ENCODE peak calls at places on chromosome 22, in five cellular contexts. A is activated T-cell treated with anti-CD3 and anti-CD28 coated beads, Interleukin-2, amount 50 U/mL, for 72 hours; H is AG20443; Z is CD4-positive, CD25-positive, alpha-beta regulatory T cell; E is C1 segment of cervical spinal cord. G is an unnamed sample.

GRCh38 chr22:20964799-20965103 is 2.3 kb upstream of the AIFM3 start:
- DNase-seq in A (no peak), H (no peak), Z (no peak), E (no peak), G (no peak)

GRCh38 chr22:40235418-40235817 is 57.7 kb downstream of the TNRC6B start:
- DNase-seq in A (no peak), H (no peak), Z (no peak), E (no peak), G (no peak)

GRCh38 chr22:19039796-19040580 is 82.2 kb downstream of the DGCR2 start:
- DNase-seq in A (no peak), H (no peak), Z (no peak), E (no peak), G (no peak)

GRCh38 chr22:46286006-46286405 is 10.7 kb upstream of the GTSE1 start:
- DNase-seq in A (no peak), H (no peak), Z (no peak), E (no peak), G (no peak)

GRCh38 chr22:35631597-35631996 is 14.5 kb upstream of the MB start:
- DNase-seq in A (peak; percentile 58), H (no peak), Z (no peak), E (no peak), G (no peak)

GRCh38 chr22:49789289-49790141 is 38.2 kb downstream of the BRD1 start:
- DNase-seq in A (peak; percentile 39), H (peak; percentile 88), Z (peak; percentile 34), E (no peak), G (no peak)

GRCh38 chr22:35985361-35985760 is 43.3 kb downstream of the RBFOX2 start:
- DNase-seq in A (no peak), H (no peak), Z (no peak), E (no peak), G (no peak)

GRCh38 chr22:35103756-35104155 is 37.8 kb downstream of the ISX start:
- DNase-seq in A (no peak), H (no peak), Z (no peak), E (no peak), G (no peak)

GRCh38 chr22:46568102-46568809 is 30.8 kb upstream of the CELSR1 start:
- DNase-seq in A (no peak), H (no peak), Z (no peak), E (no peak), G (no peak)

GRCh38 chr22:38802671-38803121 is 8.8 kb upstream of the DNAL4 start:
- DNase-seq in A (no peak), H (peak; percentile 91), Z (no peak), E (peak; percentile 13), G (no peak)

GRCh38 chr22:49208768-49209252 is 618.9 kb downstream of the BRD1 start:
- DNase-seq in A (no peak), H (no peak), Z (no peak), E (no peak), G (no peak)

GRCh38 chr22:42862045-42862734 is 5.1 kb upstream of the ARFGAP3 start:
- DNase-seq in A (no peak), H (no peak), Z (no peak), E (no peak), G (no peak)

GRCh38 chr22:28896611-28897010 is 13.2 kb downstream of the ZNRF3 start:
- DNase-seq in A (no peak), H (no peak), Z (no peak), E (no peak), G (no peak)

GRCh38 chr22:42073568-42074152 is 388 bp upstream of the PHETA2 start:
- DNase-seq in A (no peak), H (peak; percentile 3), Z (no peak), E (no peak), G (no peak)

GRCh38 chr22:37563153-37564081 is 3.1 kb downstream of the CDC42EP1 start:
- DNase-seq in A (no peak), H (peak; percentile 94), Z (no peak), E (peak; percentile 82), G (no peak)

GRCh38 chr22:28973352-28973751 is 88.3 kb downstream of the C22orf31 start:
- DNase-seq in A (no peak), H (no peak), Z (no peak), E (no peak), G (no peak)

GRCh38 chr22:44583076-44583760 is 85.2 kb upstream of the RTL6 start:
- DNase-seq in A (no peak), H (peak; percentile 71), Z (no peak), E (no peak), G (no peak)

GRCh38 chr22:26942301-26942927 is 285.0 kb downstream of the MIAT start:
- DNase-seq in A (no peak), H (no peak), Z (no peak), E (no peak), G (no peak)

GRCh38 chr22:28911777-28912669 is 28.7 kb downstream of the ZNRF3 start:
- DNase-seq in A (no peak), H (peak; percentile 52), Z (no peak), E (no peak), G (no peak)

GRCh38 chr22:22952531-22953295 is 65.1 kb downstream of the IGLL5 start:
- DNase-seq in A (no peak), H (no peak), Z (no peak), E (no peak), G (no peak)

GRCh38 chr22:27775087-27775697 is 26.4 kb downstream of the MN1 start:
- DNase-seq in A (no peak), H (peak; percentile 76), Z (no peak), E (no peak), G (no peak)

GRCh38 chr22:39148727-39149535 is 3.5 kb downstream of the CBX7 start:
- DNase-seq in A (peak; percentile 80), H (peak; percentile 40), Z (peak; percentile 59), E (peak; percentile 27), G (no peak)

GRCh38 chr22:34395370-34395769 is 475.1 kb upstream of the LARGE1 start:
- DNase-seq in A (no peak), H (no peak), Z (no peak), E (no peak), G (no peak)

GRCh38 chr22:25388866-25389540 is 169.6 kb downstream of the CRYBB2 start:
- DNase-seq in A (no peak), H (no peak), Z (no peak), E (no peak), G (no peak)

GRCh38 chr22:39216143-39216490 is 28.7 kb downstream of the PDGFB start:
- DNase-seq in A (no peak), H (peak; percentile 2), Z (no peak), E (no peak), G (no peak)